ENCODE peak calls at places on chromosome 7, in eight cellular contexts. N, S, E, R, J, K, D and H are unnamed samples.
A peak's percentile ranks its signal among the peaks of the same experiment; 100 is the strongest.

GRCh38 chr7:128867842-128868623 is 5.4 kb downstream of the ATP6V1F start:
- DNase-seq in N (no peak), E (peak; percentile 59), D (no peak), J (peak; percentile 51), R (no peak), K (no peak), S (no peak), H (no peak)

GRCh38 chr7:6235029-6235627 is 37.3 kb downstream of the CYTH3 start:
- DNase-seq in J (no peak), E (peak; percentile 81), K (no peak), N (no peak), D (no peak), S (no peak), R (no peak), H (no peak)

GRCh38 chr7:110119883-110120581 is 970.9 kb upstream of the LRRN3 start:
- DNase-seq in J (peak; percentile 18), R (no peak), D (no peak), E (no peak), K (peak; percentile 13), N (no peak), S (peak; percentile 8), H (no peak)

GRCh38 chr7:77367976-77368375 is 48.2 kb downstream of the GSAP start:
- DNase-seq in J (peak; percentile 13), D (no peak), R (no peak), S (no peak), K (no peak), E (no peak), N (no peak), H (no peak)

GRCh38 chr7:1857487-1858425 is 187.7 kb downstream of the ELFN1 start:
- DNase-seq in E (no peak), S (no peak), J (no peak), R (peak; percentile 66), K (no peak), N (no peak), D (no peak), H (no peak)

GRCh38 chr7:150399861-150400778 is 21.0 kb downstream of the ZNF775 start:
- DNase-seq in N (no peak), R (no peak), E (no peak), D (no peak), S (peak; percentile 44), J (peak; percentile 19), K (no peak), H (no peak)

GRCh38 chr7:6171532-6172330 is 100.7 kb downstream of the CYTH3 start:
- DNase-seq in D (no peak), K (no peak), J (no peak), S (no peak), R (no peak), N (no peak), E (no peak), H (no peak)

GRCh38 chr7:42650701-42651100 is 261.2 kb downstream of the C7orf25 start:
- DNase-seq in J (no peak), E (no peak), S (no peak), D (no peak), N (no peak), K (no peak), R (no peak), H (no peak)

GRCh38 chr7:4807708-4808420 is 32.4 kb downstream of the AP5Z1 start:
- DNase-seq in D (no peak), S (no peak), E (no peak), K (no peak), J (no peak), N (no peak), R (no peak), H (no peak)

GRCh38 chr7:64509583-64509982 is 53.3 kb downstream of the ZNF680 start:
- DNase-seq in N (no peak), E (no peak), R (no peak), D (no peak), J (no peak), S (peak; percentile 13), K (no peak), H (no peak)

GRCh38 chr7:64515781-64516180 is 47.1 kb downstream of the ZNF680 start:
- DNase-seq in E (no peak), D (no peak), S (no peak), N (no peak), J (no peak), K (no peak), R (no peak), H (no peak)

GRCh38 chr7:64516451-64516850 is 46.4 kb downstream of the ZNF680 start:
- DNase-seq in R (no peak), S (no peak), E (no peak), K (no peak), J (no peak), D (no peak), N (no peak), H (no peak)

DNA sequence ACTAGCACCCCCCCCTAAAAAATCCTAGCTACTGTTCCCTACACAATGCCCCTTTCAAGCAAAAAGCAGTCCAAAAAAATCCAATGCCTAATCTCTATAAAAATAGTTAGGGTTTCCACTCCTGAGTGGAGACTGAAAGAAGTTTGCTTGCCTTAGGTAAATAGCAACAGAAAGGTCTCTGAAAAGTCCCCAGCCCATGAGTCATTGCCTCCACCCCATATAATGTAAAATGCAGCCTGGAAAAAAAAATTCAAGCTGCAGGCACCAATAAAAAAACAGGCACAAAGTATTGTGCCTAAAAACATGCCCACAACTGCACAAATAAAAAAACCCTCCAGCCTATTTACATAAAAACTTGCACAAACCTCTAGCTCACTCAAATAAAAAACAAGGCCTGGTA is 47.5 kb downstream of the ZNF680 start:
- DNase-seq in D (no peak), E (no peak), J (no peak), K (no peak), N (no peak), R (no peak), S (no peak), H (no peak)
- H3K9me3 ChIP-seq in D (no peaks in the 10 kb centered on the region), E (no peaks in the 10 kb centered on the region), J (peaks cover 8% of the 10 kb centered on the region), K (peaks cover 22% of the 10 kb centered on the region), N (no peaks in the 10 kb centered on the region), R (peaks cover 100% of the 10 kb centered on the region), S (peaks cover 70% of the 10 kb centered on the region), H (peaks cover 5% of the 10 kb centered on the region)

GRCh38 chr7:156920076-156920475 is 27.1 kb upstream of the LMBR1 start:
- DNase-seq in N (no peak), S (no peak), K (no peak), E (no peak), R (peak; percentile 45), D (no peak), J (no peak), H (no peak)
- TF ChIP-seq POLR2A in N (no peak), S (no peak), K (no peak), E (no peak), R (no peak), D (no peak), J (no peak), H (no peak)

DNA sequence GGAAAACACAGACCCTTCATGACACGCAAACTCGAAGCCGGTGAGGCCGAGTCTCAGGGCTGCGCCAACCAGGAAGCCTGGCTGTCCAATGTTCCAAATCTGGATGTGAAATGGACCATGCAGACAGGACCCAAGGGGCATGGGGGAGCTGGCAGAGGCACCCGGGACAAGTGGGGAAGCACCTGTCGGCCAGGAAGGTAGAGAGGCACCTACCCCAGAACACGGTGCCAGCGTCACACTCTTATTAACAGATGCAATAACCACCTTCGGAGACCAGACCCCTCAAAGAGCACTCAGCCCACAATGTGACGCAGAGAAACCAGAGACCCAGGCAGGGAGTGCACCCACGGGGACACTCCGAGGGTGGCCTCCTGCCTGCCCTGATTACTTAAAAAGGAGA is 88.3 kb upstream of the PDGFA start:
- DNase-seq in S (no peak), K (no peak), J (no peak), D (no peak), N (no peak), E (no peak), R (peak; percentile 63), H (no peak)
- H3K27ac ChIP-seq in S (no peak overlapping the region), K (no peak overlapping the region), J (no peak overlapping the region), D (no peak overlapping the region), N (no peak overlapping the region), E (no peak overlapping the region), R (peak overlapping the region; percentile 93), H (no peak overlapping the region)

DNA sequence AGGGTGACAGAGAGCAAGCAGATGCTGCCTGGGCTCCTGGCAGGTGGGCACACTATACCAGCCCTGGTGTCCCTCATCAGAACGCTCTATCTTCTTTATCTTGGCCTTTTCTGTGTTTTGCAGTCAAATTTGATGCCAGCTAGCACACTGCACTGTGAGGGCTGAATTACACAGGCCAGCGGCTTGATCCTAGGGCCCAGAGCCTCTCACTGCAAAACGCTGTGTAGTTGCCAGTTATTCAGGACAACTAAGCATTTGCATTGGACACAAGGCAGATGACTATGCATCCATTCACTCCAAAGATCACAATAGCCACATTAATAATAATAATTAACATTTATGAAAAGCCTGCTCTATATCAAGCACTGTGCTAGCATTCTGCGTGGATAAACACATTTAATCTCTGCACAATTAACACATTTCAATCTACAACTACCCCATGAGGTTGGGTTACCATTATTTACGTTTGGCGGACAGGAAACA is 100.3 kb downstream of the PAXIP1 start:
- DNase-seq in D (no peak), R (peak; percentile 23), E (no peak), J (no peak), N (no peak), S (no peak), K (no peak), H (no peak)
- H3K9me3 ChIP-seq in D (no peaks in the 10 kb centered on the region), R (no peaks in the 10 kb centered on the region), E (no peaks in the 10 kb centered on the region), J (peaks cover 18% of the 10 kb centered on the region), N (no peaks in the 10 kb centered on the region), S (no peaks in the 10 kb centered on the region), K (no peaks in the 10 kb centered on the region), H (no peaks in the 10 kb centered on the region)